ENCODE peak calls at places on chromosomes 11 and 22, in five cellular contexts. U, O, B, V and T are unnamed samples.

GRCh38 chr11:102853956-102854355 is 10.5 kb upstream of the MMP3 start:
- DNase-seq in O (no peak), B (no peak), V (peak; percentile 90), U (no peak), T (no peak)

GRCh38 chr11:70666336-70666735 is 268.0 kb downstream of the CTTN start:
- DNase-seq in V (no peak), U (no peak), B (no peak), O (no peak), T (no peak)

GRCh38 chr22:39731881-39732555 is 161.5 kb downstream of the CACNA1I start:
- DNase-seq in B (peak; percentile 35), V (no peak), O (peak; percentile 90), U (no peak), T (no peak)

GRCh38 chr11:61650781-61651571 is 29.2 kb upstream of the DAGLA start:
- DNase-seq in U (no peak), B (peak; percentile 79), O (no peak), V (no peak), T (no peak)

GRCh38 chr11:35875063-35875462 is 68.8 kb upstream of the LDLRAD3 start:
- DNase-seq in O (peak; percentile 57), B (no peak), U (no peak), V (no peak), T (no peak)

GRCh38 chr11:8286886-8287285 is 23.2 kb upstream of the LMO1 start:
- DNase-seq in B (no peak), O (no peak), V (no peak), U (no peak), T (no peak)

GRCh38 chr11:61526956-61527731 is 18.6 kb downstream of the LRRC10B start:
- DNase-seq in B (no peak), O (no peak), U (no peak), V (no peak), T (no peak)

GRCh38 chr11:64453466-64453865 is 94.5 kb downstream of the RPS6KA4 start:
- DNase-seq in U (no peak), O (no peak), V (no peak), B (no peak), T (no peak)

GRCh38 chr11:36258730-36259360 is 30.4 kb downstream of the COMMD9 start:
- DNase-seq in U (peak; percentile 65), B (peak; percentile 89), O (no peak), V (peak; percentile 75), T (peak; percentile 35)

GRCh38 chr11:104522650-104523049 is 358.7 kb upstream of the PDGFD start:
- DNase-seq in V (peak; percentile 4), B (no peak), U (no peak), O (no peak), T (no peak)

GRCh38 chr11:81492923-81493445 is 1240.7 kb downstream of the FAM181B start:
- DNase-seq in V (no peak), O (no peak), U (no peak), B (no peak), T (no peak)

GRCh38 chr22:38733329-38734202 is 22.2 kb downstream of the SUN2 start:
- DNase-seq in U (no peak), O (peak; percentile 95), V (peak; percentile 46), B (peak; percentile 76), T (peak; percentile 55)

GRCh38 chr11:128095459-128096096 is 491.8 kb downstream of the ETS1 start:
- DNase-seq in B (no peak), V (peak; percentile 90), O (no peak), U (peak; percentile 50), T (no peak)

GRCh38 chr22:42914511-42915076 is 57.5 kb upstream of the ARFGAP3 start:
- DNase-seq in V (no peak), B (no peak), U (no peak), O (no peak), T (no peak)

GRCh38 chr22:46081831-46082210 is 68.5 kb upstream of the PPARA start:
- DNase-seq in V (no peak), U (no peak), O (no peak), B (no peak), T (no peak)

GRCh38 chr11:34198523-34198922 is 93.1 kb downstream of the NAT10 start:
- DNase-seq in B (no peak), V (no peak), U (no peak), O (no peak), T (peak; percentile 28)

GRCh38 chr11:59191095-59191494 is 19.2 kb downstream of the DTX4 start:
- DNase-seq in V (no peak), O (no peak), B (no peak), U (no peak), T (peak; percentile 30)

GRCh38 chr22:43343262-43343988 is at the start of gene SCUBE1:
- DNase-seq in U (peak; percentile 9), O (no peak), B (peak; percentile 89), V (peak; percentile 48), T (no peak)

GRCh38 chr11:44761546-44761961 is 34.8 kb downstream of the TSPAN18 start:
- DNase-seq in U (no peak), V (no peak), O (no peak), B (no peak), T (no peak)

GRCh38 chr22:17171313-17172171 is 12.5 kb upstream of the HDHD5 start:
- DNase-seq in V (peak; percentile 75), O (peak; percentile 95), U (peak; percentile 86), B (peak; percentile 95), T (peak; percentile 93)

GRCh38 chr11:11389238-11389637 is 36.2 kb upstream of the CSNK2A3 start:
- DNase-seq in B (no peak), O (no peak), U (no peak), V (peak; percentile 58), T (no peak)

GRCh38 chr22:47621253-47621652 is 858.8 kb downstream of the TBC1D22A start:
- DNase-seq in V (no peak), O (peak; percentile 64), U (no peak), B (no peak), T (no peak)

GRCh38 chr11:6926208-6927029 is at the start of gene ZNF215:
- DNase-seq in B (peak; percentile 96), V (peak; percentile 88), U (peak; percentile 82), O (no peak), T (peak; percentile 95)

GRCh38 chr22:21000987-21001600 is 824 bp downstream of the THAP7 start:
- DNase-seq in B (no peak), O (no peak), U (no peak), V (no peak), T (no peak)

GRCh38 chr22:21001601-21002325 is at the start of gene THAP7:
- DNase-seq in O (peak; percentile 99), B (peak; percentile 96), V (peak; percentile 97), U (peak; percentile 94), T (peak; percentile 98)

GRCh38 chr22:20999350-21000214 is 2.3 kb downstream of the THAP7 start:
- DNase-seq in V (no peak), O (no peak), B (no peak), U (no peak), T (no peak)

GRCh38 chr22:20998411-20999336 is 3.2 kb downstream of the THAP7 start:
- DNase-seq in V (peak; percentile 36), B (no peak), O (no peak), U (peak; percentile 31), T (no peak)

DNA sequence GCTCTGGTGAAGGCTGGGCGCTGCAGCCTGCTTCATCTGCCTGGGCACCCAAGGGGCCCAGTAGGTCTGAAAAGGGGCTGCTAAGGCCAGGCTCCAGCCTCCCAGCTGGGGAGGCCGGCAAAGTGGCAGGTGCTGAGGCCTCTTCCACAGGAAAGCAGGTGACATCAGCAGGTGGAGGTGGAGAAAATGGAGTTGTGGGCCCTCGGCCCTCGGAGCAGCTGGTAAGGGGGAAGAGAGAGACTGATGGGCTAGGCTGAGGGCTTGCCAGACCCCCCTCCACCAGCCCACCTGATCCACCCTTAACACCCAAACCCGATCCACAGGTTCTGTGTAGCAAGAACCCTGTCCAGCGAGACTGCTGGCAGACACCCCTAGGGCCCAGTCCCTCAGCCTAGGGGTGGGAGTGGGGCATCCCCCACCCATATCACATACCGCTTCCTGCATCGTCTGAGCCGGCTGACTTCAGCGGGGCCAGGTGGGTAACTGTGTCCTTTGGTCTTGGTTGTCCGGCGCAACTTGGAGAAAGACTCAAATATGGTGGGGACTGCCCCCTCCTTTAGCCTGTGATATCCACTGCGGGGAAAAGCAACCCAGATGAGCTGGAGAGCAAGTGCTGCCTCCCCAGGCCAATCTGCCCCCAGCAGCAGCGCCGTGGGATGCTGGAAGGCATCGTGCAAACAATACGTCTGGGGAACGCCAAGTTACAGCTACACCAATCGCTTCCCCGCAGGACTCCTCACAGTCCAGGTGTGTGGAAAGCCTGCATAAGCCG is 1.5 kb downstream of the THAP7 start:
- DNase-seq in V (peak; percentile 19), U (peak; percentile 13), O (no peak), B (no peak), T (no peak)
- TF ChIP-seq CTCF in V (no peak), U (no peak), O (no peak), B (no peak), T (no peak)

DNA sequence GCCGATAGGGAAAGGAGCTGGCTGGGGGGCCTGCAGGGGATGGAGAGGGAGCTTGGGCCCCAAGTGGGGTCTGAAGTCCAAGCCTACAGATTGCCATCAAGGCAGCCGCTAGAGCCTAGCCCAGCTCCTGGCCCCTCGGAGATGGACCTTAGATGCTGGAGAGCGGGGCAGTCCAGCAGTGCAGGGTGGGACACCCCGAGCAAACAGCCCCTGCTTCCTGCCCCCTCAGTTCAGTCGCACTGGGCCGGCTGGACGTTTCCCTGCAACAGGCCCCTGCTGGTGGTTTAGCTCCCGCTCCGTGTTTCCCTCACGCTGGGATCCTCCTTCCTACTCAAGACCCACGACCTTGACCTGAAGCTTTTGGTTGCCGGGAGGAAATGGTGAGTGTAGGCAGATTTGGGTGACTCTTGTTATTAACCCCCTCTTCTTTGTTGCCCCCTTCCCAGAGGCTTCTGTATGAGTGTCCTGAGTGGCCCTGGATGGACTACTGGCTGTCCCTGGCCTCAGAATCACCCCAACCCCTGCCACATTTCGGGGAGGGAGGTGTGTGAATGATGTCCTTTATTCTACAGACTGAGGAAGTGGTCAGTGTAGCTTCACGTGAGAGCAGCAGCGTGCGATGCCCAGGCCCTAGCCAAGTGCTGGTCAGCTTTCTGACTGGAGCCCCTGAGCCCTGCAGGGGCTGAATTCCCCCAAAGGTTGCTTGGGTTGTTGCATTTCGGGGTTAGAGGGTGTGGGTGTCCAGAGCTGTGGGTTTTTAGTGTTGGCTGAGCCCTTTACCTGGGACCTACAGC is 2.7 kb downstream of the ST3GAL4 start:
- DNase-seq in B (no peak), V (no peak), U (no peak), O (no peak), T (no peak)
- H3K4me3 ChIP-seq in B (no peak overlapping the region), V (no peak overlapping the region), U (peak overlapping the region; percentile 77), O (peak overlapping the region; percentile 80), T (no peak overlapping the region)

DNA sequence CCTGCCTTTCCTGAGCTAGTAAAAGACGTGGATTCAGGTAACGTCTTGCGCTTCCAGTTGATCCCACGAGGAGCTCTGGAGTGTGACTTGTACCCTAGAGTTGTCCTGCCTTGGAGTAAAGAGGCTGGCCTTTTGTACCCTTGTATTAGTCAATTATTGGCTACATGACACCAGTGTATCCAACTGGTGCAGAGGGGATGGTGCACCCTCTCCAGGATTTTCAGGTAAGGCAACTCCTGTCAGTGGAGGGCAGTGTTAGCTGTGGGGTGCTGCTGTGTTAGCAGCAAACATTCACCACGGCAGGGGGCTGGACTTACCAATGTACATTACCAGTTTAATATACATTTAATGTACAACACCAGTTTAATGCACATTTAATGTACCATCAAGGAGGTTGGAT is 233.5 kb downstream of the MIAT start:
- DNase-seq in V (peak; percentile 7), U (no peak), O (peak; percentile 39), B (peak; percentile 29), T (no peak)
- TF ChIP-seq CTCF in V (peak; percentile 22), U (no peak), O (no peak), B (peak; percentile 65), T (no peak)

DNA sequence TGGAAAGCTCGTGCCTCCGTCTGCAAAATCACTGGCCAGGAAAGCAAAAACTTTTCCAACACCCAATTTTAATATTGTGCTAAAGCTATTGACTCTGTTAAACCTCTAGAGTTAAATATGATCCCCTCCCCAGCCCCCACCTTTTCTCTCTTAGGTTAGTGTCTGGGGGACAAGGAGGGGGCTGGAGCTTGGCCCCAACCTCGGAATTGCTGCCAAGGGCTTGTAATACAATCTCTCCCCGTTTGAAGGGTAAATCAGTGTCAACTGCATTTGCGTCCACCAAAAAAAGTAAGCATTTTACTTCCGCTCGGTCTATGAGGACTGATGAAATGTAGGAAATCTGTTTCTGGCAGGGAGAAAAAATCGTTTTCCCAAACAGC is at the start of gene GAS2:
- DNase-seq in U (no peak), V (no peak), O (no peak), B (peak; percentile 10), T (no peak)
- H3K4me3 ChIP-seq in U (peak within 1 kb of the TSS; percentile 23), V (peak within 1 kb of the TSS; percentile 9), O (peak within 1 kb of the TSS; percentile 45), B (peak within 1 kb of the TSS; percentile 72), T (peak within 1 kb of the TSS; percentile 22)